ENCODE peak calls at places on chromosomes 4 and X, in nine cellular contexts. One of them, this sample, is unnamed.

GRCh38 chrX:16222123-16222522 is 54.8 kb downstream of the MAGEB17 start:
- DNase-seq in SK-N-SH: no peak
- DNase-seq in astrocyte: peak
- DNase-seq in PC-3: peak
- DNase-seq in HepG2: no peak
- DNase-seq in mesendoderm: no peak
- DNase-seq in mammary epithelial cell: no peak
- DNase-seq in IMR-90: peak
- DNase-seq in colonic mucosa: no peak
- DNase-seq in this sample: no peak

GRCh38 chr4:92305878-92306520 is 2.2 kb downstream of the GRID2 start:
- DNase-seq in SK-N-SH: peak
- DNase-seq in astrocyte: no peak
- DNase-seq in PC-3: peak
- DNase-seq in HepG2: no peak
- DNase-seq in mesendoderm: peak
- DNase-seq in mammary epithelial cell: no peak
- DNase-seq in IMR-90: no peak
- DNase-seq in colonic mucosa: no peak
- DNase-seq in this sample: peak

GRCh38 chrX:7147431-7147977 is at the start of gene STS:
- DNase-seq in SK-N-SH: peak
- DNase-seq in astrocyte: peak
- DNase-seq in PC-3: no peak
- DNase-seq in HepG2: no peak
- DNase-seq in mesendoderm: peak
- DNase-seq in mammary epithelial cell: peak
- DNase-seq in IMR-90: peak
- DNase-seq in colonic mucosa: peak
- DNase-seq in this sample: peak

GRCh38 chrX:115892056-115892708 is 278.4 kb upstream of the AGTR2 start:
- DNase-seq in SK-N-SH: no peak
- DNase-seq in astrocyte: no peak
- DNase-seq in PC-3: peak
- DNase-seq in HepG2: peak
- DNase-seq in mesendoderm: no peak
- DNase-seq in mammary epithelial cell: peak
- DNase-seq in IMR-90: no peak
- DNase-seq in colonic mucosa: peak
- DNase-seq in this sample: no peak

GRCh38 chr4:47374477-47374876 is 89.0 kb downstream of the COMMD8 start:
- DNase-seq in SK-N-SH: no peak
- DNase-seq in astrocyte: peak
- DNase-seq in PC-3: peak
- DNase-seq in HepG2: no peak
- DNase-seq in mesendoderm: no peak
- DNase-seq in mammary epithelial cell: no peak
- DNase-seq in IMR-90: peak
- DNase-seq in colonic mucosa: no peak
- DNase-seq in this sample: no peak

GRCh38 chrX:38262715-38263620 is 42.3 kb upstream of the SRPX start:
- DNase-seq in SK-N-SH: no peak
- DNase-seq in astrocyte: peak
- DNase-seq in PC-3: no peak
- DNase-seq in HepG2: no peak
- DNase-seq in mesendoderm: no peak
- DNase-seq in mammary epithelial cell: no peak
- DNase-seq in IMR-90: peak
- DNase-seq in colonic mucosa: no peak
- DNase-seq in this sample: no peak

GRCh38 chrX:53678667-53679066 is 7.9 kb downstream of the HUWE1 start:
- DNase-seq in SK-N-SH: no peak
- DNase-seq in astrocyte: no peak
- DNase-seq in PC-3: peak
- DNase-seq in HepG2: no peak
- DNase-seq in mesendoderm: peak
- DNase-seq in mammary epithelial cell: no peak
- DNase-seq in IMR-90: no peak
- DNase-seq in colonic mucosa: no peak
- DNase-seq in this sample: no peak

GRCh38 chr4:120009731-120010130 is 56.9 kb downstream of the MAD2L1 start:
- DNase-seq in SK-N-SH: no peak
- DNase-seq in astrocyte: peak
- DNase-seq in PC-3: peak
- DNase-seq in HepG2: no peak
- DNase-seq in mesendoderm: no peak
- DNase-seq in mammary epithelial cell: peak
- DNase-seq in IMR-90: peak
- DNase-seq in colonic mucosa: no peak
- DNase-seq in this sample: no peak

GRCh38 chr4:46123872-46124755 is at the start of gene GABRG1:
- DNase-seq in SK-N-SH: no peak
- DNase-seq in astrocyte: no peak
- DNase-seq in PC-3: no peak
- DNase-seq in HepG2: no peak
- DNase-seq in mesendoderm: peak
- DNase-seq in mammary epithelial cell: no peak
- DNase-seq in IMR-90: no peak
- DNase-seq in colonic mucosa: no peak
- DNase-seq in this sample: peak

GRCh38 chr4:115657991-115658390 is 544.6 kb upstream of the NDST4 start:
- DNase-seq in SK-N-SH: no peak
- DNase-seq in astrocyte: no peak
- DNase-seq in PC-3: no peak
- DNase-seq in HepG2: no peak
- DNase-seq in mesendoderm: peak
- DNase-seq in mammary epithelial cell: no peak
- DNase-seq in IMR-90: no peak
- DNase-seq in colonic mucosa: no peak
- DNase-seq in this sample: no peak

GRCh38 chr4:84224522-84224921 is 274.6 kb downstream of the NKX6-1 start:
- DNase-seq in SK-N-SH: no peak
- DNase-seq in astrocyte: no peak
- DNase-seq in PC-3: no peak
- DNase-seq in HepG2: no peak
- DNase-seq in mesendoderm: no peak
- DNase-seq in mammary epithelial cell: no peak
- DNase-seq in IMR-90: no peak
- DNase-seq in colonic mucosa: no peak
- DNase-seq in this sample: no peak

DNA sequence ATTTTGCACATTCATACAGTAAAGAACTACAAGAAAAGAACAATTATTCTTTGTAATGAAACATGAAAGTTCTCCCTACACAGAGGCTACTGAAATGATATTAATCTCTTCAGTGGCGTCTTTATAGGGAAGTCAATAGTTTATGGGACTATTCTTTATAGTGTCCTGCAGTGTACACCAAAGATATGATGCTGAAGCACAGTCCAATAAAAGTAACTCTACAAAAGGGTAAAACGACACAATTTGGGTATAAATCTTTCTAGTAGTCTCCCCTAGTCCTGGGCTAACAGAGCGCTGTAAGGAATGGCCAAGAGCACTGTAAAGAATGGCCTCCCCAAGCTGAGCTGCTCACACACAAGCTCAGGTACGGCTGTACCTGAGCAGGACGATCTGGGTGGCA is 101.1 kb upstream of the FUNDC1 start:
- DNase-seq in SK-N-SH: no peak
- DNase-seq in astrocyte: no peak
- DNase-seq in PC-3: no peak
- DNase-seq in HepG2: no peak
- DNase-seq in mesendoderm: no peak
- DNase-seq in mammary epithelial cell: no peak
- DNase-seq in IMR-90: no peak
- DNase-seq in colonic mucosa: no peak
- DNase-seq in this sample: no peak
- H3K9ac ChIP-seq in SK-N-SH: no peak
- H3K9ac ChIP-seq in astrocyte: no peak
- H3K9ac ChIP-seq in PC-3: no peak
- H3K9ac ChIP-seq in HepG2: no peak
- H3K9ac ChIP-seq in mesendoderm: no peak
- H3K9ac ChIP-seq in mammary epithelial cell: no peak
- H3K9ac ChIP-seq in IMR-90: no peak
- H3K9ac ChIP-seq in colonic mucosa: no peak
- H3K9ac ChIP-seq in this sample: no peak

GRCh38 chr4:48694824-48695223 is 85.3 kb downstream of the FRYL start:
- DNase-seq in SK-N-SH: no peak
- DNase-seq in astrocyte: no peak
- DNase-seq in PC-3: no peak
- DNase-seq in HepG2: no peak
- DNase-seq in mesendoderm: no peak
- DNase-seq in mammary epithelial cell: no peak
- DNase-seq in IMR-90: no peak
- DNase-seq in colonic mucosa: no peak
- DNase-seq in this sample: no peak
- H3K9ac ChIP-seq in SK-N-SH: no peak
- H3K9ac ChIP-seq in astrocyte: no peak
- H3K9ac ChIP-seq in PC-3: no peak
- H3K9ac ChIP-seq in HepG2: no peak
- H3K9ac ChIP-seq in mesendoderm: no peak
- H3K9ac ChIP-seq in mammary epithelial cell: no peak
- H3K9ac ChIP-seq in IMR-90: no peak
- H3K9ac ChIP-seq in colonic mucosa: no peak
- H3K9ac ChIP-seq in this sample: no peak

GRCh38 chr4:169745291-169745690 is 12.5 kb downstream of the HPF1 start:
- DNase-seq in SK-N-SH: no peak
- DNase-seq in astrocyte: peak
- DNase-seq in PC-3: peak
- DNase-seq in HepG2: no peak
- DNase-seq in mesendoderm: no peak
- DNase-seq in mammary epithelial cell: peak
- DNase-seq in IMR-90: peak
- DNase-seq in colonic mucosa: no peak
- DNase-seq in this sample: no peak
- H3K9ac ChIP-seq in SK-N-SH: no peak
- H3K9ac ChIP-seq in astrocyte: no peak
- H3K9ac ChIP-seq in PC-3: no peak
- H3K9ac ChIP-seq in HepG2: no peak
- H3K9ac ChIP-seq in mesendoderm: no peak
- H3K9ac ChIP-seq in mammary epithelial cell: no peak
- H3K9ac ChIP-seq in IMR-90: no peak
- H3K9ac ChIP-seq in colonic mucosa: no peak
- H3K9ac ChIP-seq in this sample: no peak

GRCh38 chr4:184421558-184422155 is 52.7 kb downstream of the IRF2 start:
- DNase-seq in SK-N-SH: no peak
- DNase-seq in astrocyte: no peak
- DNase-seq in PC-3: no peak
- DNase-seq in HepG2: no peak
- DNase-seq in mesendoderm: no peak
- DNase-seq in mammary epithelial cell: no peak
- DNase-seq in IMR-90: no peak
- DNase-seq in colonic mucosa: no peak
- DNase-seq in this sample: no peak
- H3K9ac ChIP-seq in SK-N-SH: no peak
- H3K9ac ChIP-seq in astrocyte: no peak
- H3K9ac ChIP-seq in PC-3: no peak
- H3K9ac ChIP-seq in HepG2: no peak
- H3K9ac ChIP-seq in mesendoderm: no peak
- H3K9ac ChIP-seq in mammary epithelial cell: no peak
- H3K9ac ChIP-seq in IMR-90: no peak
- H3K9ac ChIP-seq in colonic mucosa: no peak
- H3K9ac ChIP-seq in this sample: no peak

DNA sequence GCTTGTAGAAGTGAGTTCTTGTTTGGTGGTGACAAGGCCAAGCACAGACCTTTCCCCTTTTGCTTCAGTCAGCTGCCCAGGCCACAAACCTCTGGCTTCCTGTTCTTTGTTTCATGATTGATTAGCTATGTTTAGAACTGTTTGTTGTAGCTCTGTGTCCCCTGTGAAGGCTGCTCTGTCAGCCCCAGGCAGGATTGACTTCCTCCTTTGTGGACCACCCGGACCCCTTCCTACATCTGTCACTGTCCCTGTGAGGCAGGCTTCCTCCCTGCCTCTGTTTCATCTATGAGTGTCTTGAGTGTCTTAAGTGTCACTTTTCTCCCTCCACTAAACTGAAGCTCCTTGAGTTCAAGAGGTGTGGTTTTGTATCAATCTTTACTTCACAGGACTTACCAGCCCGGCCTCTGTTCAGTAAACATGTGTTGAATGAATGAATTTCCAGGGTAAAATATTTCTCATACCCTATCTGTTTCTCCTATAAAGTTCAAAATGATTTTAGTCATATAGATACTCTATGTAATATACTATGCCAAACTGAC is 83.5 kb downstream of the ZNF674 start:
- DNase-seq in SK-N-SH: no peak
- DNase-seq in astrocyte: no peak
- DNase-seq in PC-3: no peak
- DNase-seq in HepG2: no peak
- DNase-seq in mesendoderm: no peak
- DNase-seq in mammary epithelial cell: no peak
- DNase-seq in IMR-90: no peak
- DNase-seq in colonic mucosa: no peak
- DNase-seq in this sample: no peak
- H3K9ac ChIP-seq in SK-N-SH: no peak
- H3K9ac ChIP-seq in astrocyte: no peak
- H3K9ac ChIP-seq in PC-3: no peak
- H3K9ac ChIP-seq in HepG2: no peak
- H3K9ac ChIP-seq in mesendoderm: no peak
- H3K9ac ChIP-seq in mammary epithelial cell: no peak
- H3K9ac ChIP-seq in IMR-90: no peak
- H3K9ac ChIP-seq in colonic mucosa: no peak
- H3K9ac ChIP-seq in this sample: no peak

This sample was measured in kidney.